ENCODE peak calls at places on chromosomes 5 and 9, in four cellular contexts. One of them, this sample, is unnamed.

GRCh38 chr5:154972476-154973080 is 31.7 kb downstream of the MRPL22 start:
- DNase-seq in GM12878: no peak
- DNase-seq in HepG2: peak
- DNase-seq in A549: peak
- DNase-seq in this sample: peak

GRCh38 chr9:14433841-14434511 is 120.0 kb upstream of the NFIB start:
- DNase-seq in HepG2: peak
- DNase-seq in A549: peak
- DNase-seq in GM12878: no peak
- DNase-seq in this sample: peak

GRCh38 chr9:115015018-115015635 is 84.7 kb upstream of the TNFSF8 start:
- DNase-seq in GM12878: no peak
- DNase-seq in HepG2: peak
- DNase-seq in A549: peak
- DNase-seq in this sample: peak

GRCh38 chr5:150374651-150375050 is 17.2 kb downstream of the TCOF1 start:
- DNase-seq in GM12878: no peak
- DNase-seq in A549: no peak
- DNase-seq in HepG2: no peak
- DNase-seq in this sample: no peak

GRCh38 chr5:149452665-149453617 is 73.8 kb upstream of the IL17B start:
- DNase-seq in A549: no peak
- DNase-seq in HepG2: peak
- DNase-seq in GM12878: no peak
- DNase-seq in this sample: no peak

GRCh38 chr9:134208310-134208841 is 44.0 kb upstream of the RNU6ATAC start:
- DNase-seq in HepG2: no peak
- DNase-seq in A549: no peak
- DNase-seq in GM12878: no peak
- DNase-seq in this sample: no peak

GRCh38 chr5:44294492-44294891 is 94.7 kb downstream of the FGF10 start:
- DNase-seq in A549: no peak
- DNase-seq in GM12878: no peak
- DNase-seq in HepG2: no peak
- DNase-seq in this sample: no peak

GRCh38 chr9:132551556-132551955 is 30.9 kb upstream of the BARHL1 start:
- DNase-seq in GM12878: no peak
- DNase-seq in HepG2: no peak
- DNase-seq in A549: no peak
- DNase-seq in this sample: no peak

GRCh38 chr5:170151105-170151831 is 45.6 kb downstream of the FOXI1 start:
- DNase-seq in GM12878: no peak
- DNase-seq in A549: peak
- DNase-seq in HepG2: peak
- DNase-seq in this sample: peak

GRCh38 chr9:135520916-135521607 is at the start of gene LCN1:
- DNase-seq in GM12878: no peak
- DNase-seq in HepG2: no peak
- DNase-seq in A549: no peak
- DNase-seq in this sample: no peak

GRCh38 chr5:181170237-181170830 is 22.9 kb downstream of the OR2V2 start:
- DNase-seq in HepG2: no peak
- DNase-seq in GM12878: no peak
- DNase-seq in A549: no peak
- DNase-seq in this sample: no peak

GRCh38 chr5:181167814-181168488 is 20.6 kb downstream of the OR2V2 start:
- DNase-seq in A549: no peak
- DNase-seq in HepG2: no peak
- DNase-seq in GM12878: no peak
- DNase-seq in this sample: peak

GRCh38 chr5:181170996-181171395 is 23.6 kb downstream of the OR2V2 start:
- DNase-seq in A549: no peak
- DNase-seq in GM12878: no peak
- DNase-seq in HepG2: no peak
- DNase-seq in this sample: no peak

GRCh38 chr5:181166812-181167733 is 19.7 kb downstream of the OR2V2 start:
- DNase-seq in A549: no peak
- DNase-seq in HepG2: no peak
- DNase-seq in GM12878: no peak
- DNase-seq in this sample: no peak

GRCh38 chr5:181168595-181169118 is 21.3 kb downstream of the OR2V2 start:
- DNase-seq in HepG2: no peak
- DNase-seq in A549: no peak
- DNase-seq in GM12878: no peak
- DNase-seq in this sample: no peak
- TF ChIP-seq CHD4 in HepG2: no peak
- TF ChIP-seq CHD4 in A549: no peak
- TF ChIP-seq CHD4 in GM12878: no peak
- TF ChIP-seq CHD4 in this sample: no peak

GRCh38 chr5:74015716-74016115 is 389.7 kb downstream of the ARHGEF28 start:
- DNase-seq in HepG2: no peak
- DNase-seq in A549: no peak
- DNase-seq in GM12878: no peak
- DNase-seq in this sample: no peak

GRCh38 chr5:74016373-74016772 is 390.4 kb downstream of the ARHGEF28 start:
- DNase-seq in HepG2: peak
- DNase-seq in GM12878: no peak
- DNase-seq in A549: no peak
- DNase-seq in this sample: peak

GRCh38 chr5:74017112-74017511 is 391.1 kb downstream of the ARHGEF28 start:
- DNase-seq in HepG2: no peak
- DNase-seq in GM12878: no peak
- DNase-seq in A549: no peak
- DNase-seq in this sample: no peak

GRCh38 chr5:74019923-74020322 is 393.9 kb downstream of the ARHGEF28 start:
- DNase-seq in A549: no peak
- DNase-seq in GM12878: no peak
- DNase-seq in HepG2: no peak
- DNase-seq in this sample: no peak

GRCh38 chr5:74017786-74018211 is 391.8 kb downstream of the ARHGEF28 start:
- DNase-seq in GM12878: no peak
- DNase-seq in A549: no peak
- DNase-seq in HepG2: no peak
- DNase-seq in this sample: no peak
- TF ChIP-seq CHD4 in GM12878: no peak
- TF ChIP-seq CHD4 in A549: no peak
- TF ChIP-seq CHD4 in HepG2: no peak
- TF ChIP-seq CHD4 in this sample: no peak

GRCh38 chr9:136525841-136526499 is 19.9 kb downstream of the NOTCH1 start:
- DNase-seq in GM12878: no peak
- DNase-seq in HepG2: peak
- DNase-seq in A549: no peak
- DNase-seq in this sample: no peak
- TF ChIP-seq CHD4 in GM12878: no peak
- TF ChIP-seq CHD4 in HepG2: no peak
- TF ChIP-seq CHD4 in A549: no peak
- TF ChIP-seq CHD4 in this sample: no peak

GRCh38 chr5:124130807-124131206 is 615.6 kb downstream of the ZNF608 start:
- DNase-seq in HepG2: no peak
- DNase-seq in GM12878: no peak
- DNase-seq in A549: no peak
- DNase-seq in this sample: no peak
- TF ChIP-seq CHD4 in HepG2: no peak
- TF ChIP-seq CHD4 in GM12878: no peak
- TF ChIP-seq CHD4 in A549: no peak
- TF ChIP-seq CHD4 in this sample: no peak

This sample was measured in K562.